ENCODE peak calls at places on chromosomes 6 and 20, in four cellular contexts. One of them, this sample, is unnamed.

GRCh38 chr20:21147593-21147992 is 21.7 kb downstream of the KIZ start:
- DNase-seq in astrocyte of the spinal cord: no peak
- DNase-seq in fibroblast of villous mesenchyme: no peak
- DNase-seq in fibroblast of the conjunctiva: no peak
- DNase-seq in this sample: no peak

GRCh38 chr20:19522080-19522801 is 235.8 kb upstream of the RIN2 start:
- DNase-seq in astrocyte of the spinal cord: no peak
- DNase-seq in fibroblast of the conjunctiva: no peak
- DNase-seq in fibroblast of villous mesenchyme: no peak
- DNase-seq in this sample: no peak

GRCh38 chr20:62088258-62089127 is 22.8 kb upstream of the TAF4 start:
- DNase-seq in fibroblast of villous mesenchyme: peak
- DNase-seq in fibroblast of the conjunctiva: peak
- DNase-seq in astrocyte of the spinal cord: peak
- DNase-seq in this sample: peak

GRCh38 chr20:2135018-2135417 is 33.4 kb downstream of the STK35 start:
- DNase-seq in astrocyte of the spinal cord: no peak
- DNase-seq in fibroblast of villous mesenchyme: no peak
- DNase-seq in fibroblast of the conjunctiva: no peak
- DNase-seq in this sample: no peak

GRCh38 chr6:150312844-150313584 is 55.8 kb upstream of the IYD start:
- DNase-seq in fibroblast of villous mesenchyme: no peak
- DNase-seq in fibroblast of the conjunctiva: no peak
- DNase-seq in astrocyte of the spinal cord: no peak
- DNase-seq in this sample: no peak

GRCh38 chr6:113184291-113184690 is 672.9 kb upstream of the MARCKS start:
- DNase-seq in astrocyte of the spinal cord: peak
- DNase-seq in fibroblast of villous mesenchyme: peak
- DNase-seq in fibroblast of the conjunctiva: no peak
- DNase-seq in this sample: no peak

GRCh38 chr6:138323821-138324220 is 53.9 kb upstream of the SMIM28 start:
- DNase-seq in fibroblast of villous mesenchyme: no peak
- DNase-seq in fibroblast of the conjunctiva: no peak
- DNase-seq in astrocyte of the spinal cord: no peak
- DNase-seq in this sample: no peak

GRCh38 chr6:7165736-7166296 is 58.1 kb downstream of the RREB1 start:
- DNase-seq in fibroblast of the conjunctiva: no peak
- DNase-seq in fibroblast of villous mesenchyme: no peak
- DNase-seq in astrocyte of the spinal cord: peak
- DNase-seq in this sample: no peak

GRCh38 chr20:45592574-45593189 is 13.6 kb upstream of the WFDC8 start:
- DNase-seq in fibroblast of villous mesenchyme: peak
- DNase-seq in astrocyte of the spinal cord: peak
- DNase-seq in fibroblast of the conjunctiva: peak
- DNase-seq in this sample: peak

GRCh38 chr6:156718647-156719394 is 58.4 kb upstream of the ARID1B start:
- DNase-seq in fibroblast of the conjunctiva: no peak
- DNase-seq in astrocyte of the spinal cord: peak
- DNase-seq in fibroblast of villous mesenchyme: peak
- DNase-seq in this sample: no peak

GRCh38 chr6:164045082-164045481 is 630.6 kb downstream of the QKI start:
- DNase-seq in fibroblast of villous mesenchyme: no peak
- DNase-seq in fibroblast of the conjunctiva: no peak
- DNase-seq in astrocyte of the spinal cord: no peak
- DNase-seq in this sample: no peak

GRCh38 chr20:53611449-53611894 is 17.8 kb upstream of the ZNF217 start:
- DNase-seq in fibroblast of villous mesenchyme: peak
- DNase-seq in fibroblast of the conjunctiva: peak
- DNase-seq in astrocyte of the spinal cord: peak
- DNase-seq in this sample: peak

GRCh38 chr6:132512638-132513632 is at the start of gene STX7:
- DNase-seq in astrocyte of the spinal cord: peak
- DNase-seq in fibroblast of villous mesenchyme: peak
- DNase-seq in fibroblast of the conjunctiva: peak
- DNase-seq in this sample: peak

GRCh38 chr6:95431637-95432228 is 145.6 kb upstream of the MANEA start:
- DNase-seq in astrocyte of the spinal cord: peak
- DNase-seq in fibroblast of the conjunctiva: peak
- DNase-seq in fibroblast of villous mesenchyme: peak
- DNase-seq in this sample: peak

GRCh38 chr20:1150218-1150617 is 31.8 kb downstream of the PSMF1 start:
- DNase-seq in astrocyte of the spinal cord: no peak
- DNase-seq in fibroblast of villous mesenchyme: peak
- DNase-seq in fibroblast of the conjunctiva: no peak
- DNase-seq in this sample: no peak

GRCh38 chr6:161316531-161316930 is 42.7 kb upstream of the AGPAT4 start:
- DNase-seq in fibroblast of villous mesenchyme: no peak
- DNase-seq in astrocyte of the spinal cord: no peak
- DNase-seq in fibroblast of the conjunctiva: no peak
- DNase-seq in this sample: no peak

GRCh38 chr6:5525209-5525608 is 263.9 kb downstream of the FARS2 start:
- DNase-seq in astrocyte of the spinal cord: no peak
- DNase-seq in fibroblast of the conjunctiva: peak
- DNase-seq in fibroblast of villous mesenchyme: peak
- DNase-seq in this sample: peak